ENCODE peak calls at places on chromosomes 4 and X, in seven cellular contexts. E, K, W, V, A, G and M are unnamed samples.

GRCh38 chr4:8260656-8261111 is 8.9 kb upstream of the HTRA3 start:
- DNase-seq in E (peak), K (peak), W (no peak), V (no peak), A (peak), G (peak), M (no peak)

GRCh38 chr4:80423553-80424224 is 88.2 kb downstream of the CFAP299 start:
- DNase-seq in E (no peak), K (no peak), W (no peak), V (no peak), A (no peak), G (no peak), M (no peak)

GRCh38 chr4:7518871-7519637 is 84.3 kb upstream of the PSAPL1 start:
- DNase-seq in E (no peak), K (no peak), W (no peak), V (peak), A (no peak), G (no peak), M (no peak)

GRCh38 chrX:54182194-54182863 is 725 bp downstream of the FAM120C start:
- DNase-seq in E (peak), K (no peak), W (peak), V (peak), A (peak), G (no peak), M (no peak)

GRCh38 chrX:39427492-39428289 is 626.4 kb downstream of the MID1IP1 start:
- DNase-seq in E (no peak), K (peak), W (no peak), V (no peak), A (no peak), G (no peak), M (no peak)

GRCh38 chr4:173357939-173358338 is 12.8 kb upstream of the SAP30 start:
- DNase-seq in E (no peak), K (no peak), W (no peak), V (no peak), A (no peak), G (no peak), M (no peak)

GRCh38 chr4:55181606-55182005 is 56.2 kb upstream of the KDR start:
- DNase-seq in E (no peak), K (peak), W (no peak), V (no peak), A (no peak), G (no peak), M (no peak)

GRCh38 chrX:10098235-10098819 is 58.4 kb upstream of the CLCN4 start:
- DNase-seq in E (no peak), K (no peak), W (no peak), V (no peak), A (no peak), G (no peak), M (no peak)

GRCh38 chrX:49225858-49226257 is 7.3 kb downstream of the CACNA1F start:
- DNase-seq in E (no peak), K (no peak), W (peak), V (no peak), A (no peak), G (no peak), M (no peak)

GRCh38 chrX:49230500-49231232 is 2.5 kb downstream of the CACNA1F start:
- DNase-seq in E (peak), K (no peak), W (peak), V (peak), A (peak), G (no peak), M (peak)

GRCh38 chrX:49227726-49228125 is 5.4 kb downstream of the CACNA1F start:
- DNase-seq in E (no peak), K (no peak), W (no peak), V (no peak), A (no peak), G (no peak), M (no peak)

GRCh38 chrX:49228185-49228584 is 5.0 kb downstream of the CACNA1F start:
- DNase-seq in E (no peak), K (no peak), W (peak), V (no peak), A (no peak), G (no peak), M (no peak)

DNA sequence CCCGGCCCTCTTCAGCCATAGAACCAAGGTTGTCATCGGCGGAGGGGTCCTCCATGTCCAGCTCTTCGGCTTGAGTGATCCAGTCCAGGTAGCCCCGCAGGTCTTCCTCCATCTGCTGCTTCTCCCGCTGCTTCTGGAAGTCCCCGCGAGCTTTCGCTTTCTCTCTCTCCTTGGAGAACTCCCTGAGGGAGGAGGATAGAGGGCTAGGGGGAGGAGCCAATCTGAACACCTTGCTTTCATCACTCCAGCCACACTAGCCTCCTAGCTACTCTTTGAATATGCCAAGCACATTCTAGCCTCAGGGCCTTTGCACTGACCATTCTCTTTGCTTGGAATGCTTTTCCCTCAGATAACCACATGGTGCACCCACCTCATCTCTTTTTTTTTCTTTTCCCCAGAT is 6.2 kb downstream of the CACNA1F start:
- DNase-seq in E (no peak), K (no peak), W (no peak), V (no peak), A (no peak), G (no peak), M (no peak)
- TF ChIP-seq CTCF in E (no peak), K (no peak), W (no peak), V (no peak), A (no peak), G (no peak), M (no peak)

GRCh38 chr4:161704040-161704439 is 459.8 kb downstream of the FSTL5 start:
- DNase-seq in E (no peak), K (no peak), W (no peak), V (no peak), A (no peak), G (no peak), M (peak)

GRCh38 chr4:161704653-161705052 is 459.1 kb downstream of the FSTL5 start:
- DNase-seq in E (no peak), K (no peak), W (no peak), V (no peak), A (no peak), G (no peak), M (no peak)

GRCh38 chr4:161696957-161697356 is 466.8 kb downstream of the FSTL5 start:
- DNase-seq in E (no peak), K (no peak), W (no peak), V (no peak), A (no peak), G (no peak), M (no peak)

DNA sequence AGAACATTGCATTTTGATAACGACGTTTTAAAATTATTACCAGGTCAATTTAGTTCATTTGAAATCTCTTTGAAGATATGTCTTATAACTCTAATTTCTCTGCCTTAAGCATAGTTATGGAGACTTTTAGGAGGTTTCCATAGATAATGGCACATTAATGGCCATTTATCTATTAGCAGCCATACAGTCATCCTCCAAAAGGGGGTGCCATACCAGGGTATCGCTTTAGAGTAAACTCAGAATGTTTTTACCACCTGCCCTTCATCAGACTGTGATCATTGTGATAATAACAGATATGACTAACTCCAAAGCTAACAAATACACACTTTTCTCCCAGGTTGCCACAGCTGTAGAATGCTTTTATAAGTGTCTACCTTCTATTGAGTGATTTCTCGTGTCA is 461.5 kb downstream of the FSTL5 start:
- DNase-seq in E (no peak), K (no peak), W (no peak), V (no peak), A (no peak), G (no peak), M (no peak)
- TF ChIP-seq CTCF in E (no peak), K (peak), W (no peak), V (no peak), A (no peak), G (peak), M (peak)

GRCh38 chrX:81168391-81168790 is 33.3 kb downstream of the HMGN5 start:
- DNase-seq in E (no peak), K (no peak), W (no peak), V (no peak), A (no peak), G (no peak), M (no peak)

DNA sequence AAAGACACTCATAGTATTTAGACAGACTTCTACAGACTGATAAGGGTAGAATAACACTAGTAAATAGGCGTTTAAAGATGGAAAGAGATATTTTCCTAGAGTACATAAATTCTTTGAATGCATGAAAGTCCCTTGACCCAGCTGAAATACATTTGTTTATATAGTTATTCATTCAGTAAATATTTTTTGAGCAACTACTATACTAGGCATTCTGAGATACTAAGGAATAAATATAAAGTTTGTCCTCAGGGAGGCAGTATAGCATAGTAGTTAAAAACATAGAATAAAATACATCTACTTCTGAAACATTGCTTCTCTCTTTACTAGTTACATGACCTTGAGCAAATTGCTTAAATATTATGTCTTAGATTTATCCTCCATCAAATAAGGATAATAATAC is 27.4 kb downstream of the HMGN5 start:
- DNase-seq in E (no peak), K (peak), W (no peak), V (no peak), A (no peak), G (no peak), M (no peak)
- TF ChIP-seq CTCF in E (peak), K (no peak), W (no peak), V (peak), A (peak), G (no peak), M (peak)

GRCh38 chr4:113293043-113293560 is 243.6 kb downstream of the ANK2 start:
- DNase-seq in E (peak), K (peak), W (no peak), V (peak), A (peak), G (no peak), M (no peak)

GRCh38 chr4:113293673-113294072 is 244.2 kb downstream of the ANK2 start:
- DNase-seq in E (no peak), K (peak), W (no peak), V (no peak), A (no peak), G (no peak), M (no peak)

GRCh38 chr4:113290666-113291065 is 241.2 kb downstream of the ANK2 start:
- DNase-seq in E (no peak), K (no peak), W (no peak), V (no peak), A (no peak), G (no peak), M (no peak)

GRCh38 chr4:113292371-113293042 is 243.1 kb downstream of the ANK2 start:
- DNase-seq in E (peak), K (peak), W (peak), V (peak), A (peak), G (no peak), M (no peak)

DNA sequence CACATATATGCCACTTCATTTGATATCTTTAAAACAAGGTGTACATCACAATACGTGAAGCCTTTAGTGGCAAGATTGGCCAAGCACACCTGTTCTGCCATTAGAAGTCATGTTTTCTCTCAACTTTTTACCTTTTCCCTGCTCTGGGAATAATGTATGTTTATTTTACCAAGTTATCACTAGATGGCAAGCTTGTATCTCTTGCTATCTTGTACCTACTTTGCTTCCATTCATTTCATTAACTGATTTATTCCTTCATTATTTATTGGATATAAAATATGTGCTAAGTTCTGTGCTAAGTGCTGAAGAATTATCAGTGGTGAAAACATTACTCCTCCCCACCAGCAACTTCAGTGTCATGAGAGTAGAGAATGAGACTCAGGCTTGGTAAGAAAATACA is 245.5 kb downstream of the ANK2 start:
- DNase-seq in E (no peak), K (no peak), W (no peak), V (no peak), A (no peak), G (no peak), M (no peak)
- TF ChIP-seq CTCF in E (no peak), K (no peak), W (no peak), V (no peak), A (no peak), G (peak), M (no peak)

GRCh38 chr4:87451537-87451936 is 29.2 kb downstream of the NUDT9 start:
- DNase-seq in E (no peak), K (no peak), W (no peak), V (no peak), A (no peak), G (no peak), M (no peak)
- TF ChIP-seq CTCF in E (no peak), K (no peak), W (no peak), V (no peak), A (no peak), G (no peak), M (peak)

GRCh38 chrX:117839544-117839943 is 277.1 kb downstream of the KLHL13 start:
- DNase-seq in E (no peak), K (no peak), W (no peak), V (no peak), A (no peak), G (no peak), M (no peak)
- TF ChIP-seq CTCF in E (no peak), K (no peak), W (no peak), V (no peak), A (no peak), G (no peak), M (no peak)

GRCh38 chrX:101359966-101360365 is 11.4 kb upstream of the TIMM8A start:
- DNase-seq in E (no peak), K (no peak), W (no peak), V (no peak), A (no peak), G (no peak), M (no peak)

GRCh38 chrX:101362757-101363156 is 14.2 kb upstream of the TIMM8A start:
- DNase-seq in E (no peak), K (no peak), W (no peak), V (no peak), A (no peak), G (no peak), M (no peak)

GRCh38 chrX:101362116-101362515 is 13.6 kb upstream of the TIMM8A start:
- DNase-seq in E (no peak), K (no peak), W (no peak), V (no peak), A (no peak), G (no peak), M (no peak)

DNA sequence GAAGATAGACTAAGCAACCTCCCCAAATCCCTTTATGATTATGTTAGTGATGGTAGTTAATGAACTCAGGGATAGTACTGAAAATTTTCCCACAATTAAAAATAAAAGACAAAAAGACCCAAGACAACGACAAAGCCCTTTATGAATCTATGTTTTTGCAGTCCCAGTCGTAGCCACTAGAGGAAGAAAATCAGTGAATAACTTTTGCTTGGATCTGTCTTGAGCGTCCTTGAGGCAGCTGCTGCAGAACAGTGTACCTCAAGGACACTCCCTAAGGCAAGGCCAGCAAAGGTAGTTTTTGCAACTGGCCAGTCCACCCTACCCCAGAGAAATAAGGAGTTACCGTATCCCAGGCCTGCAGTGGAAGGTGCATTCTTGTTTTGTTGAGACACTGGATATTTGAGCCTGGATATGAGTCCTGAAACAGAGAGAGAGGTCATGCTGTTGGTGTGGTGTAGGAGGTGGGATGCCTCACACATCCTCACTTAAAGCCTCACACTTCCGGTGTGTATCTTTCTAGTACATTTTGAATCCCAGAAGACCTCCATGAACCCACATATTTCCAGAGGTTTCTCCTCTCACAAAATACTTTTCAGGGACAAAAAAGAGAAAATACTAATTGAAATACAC is 8.7 kb upstream of the TIMM8A start:
- DNase-seq in E (peak), K (no peak), W (no peak), V (no peak), A (no peak), G (no peak), M (no peak)
- TF ChIP-seq CTCF in E (peak), K (peak), W (no peak), V (no peak), A (peak), G (peak), M (peak)

GRCh38 chr4:122224348-122224747 is 72.2 kb downstream of the BLTP1 start:
- DNase-seq in E (no peak), K (peak), W (no peak), V (peak), A (no peak), G (no peak), M (no peak)
- TF ChIP-seq CTCF in E (no peak), K (peak), W (no peak), V (peak), A (peak), G (peak), M (peak)